ENCODE peak calls at places on chromosomes 5 and 9, in six cellular contexts. J is IMR-90, M is mesenchymal stem cell, R is H9, N is mesendoderm, Z is neuronal stem cell. S is an unnamed sample.
A peak's percentile ranks its signal among the peaks of the same experiment; 100 is the strongest.

GRCh38 chr5:1468247-1468612 is 23.0 kb upstream of the SLC6A3 start:
- DNase-seq in N (peak; percentile 61), R (peak; percentile 73), J (no peak), Z (no peak), M (no peak), S (peak; percentile 78)

GRCh38 chr9:121207371-121207940 is 5.8 kb upstream of the RAB14 start:
- DNase-seq in Z (no peak), M (no peak), R (no peak), J (no peak), N (no peak), S (no peak)

GRCh38 chr9:36158122-36158521 is 11.1 kb upstream of the CCIN start:
- DNase-seq in J (peak; percentile 33), R (no peak), Z (no peak), M (no peak), N (no peak), S (no peak)

GRCh38 chr5:17223375-17224185 is 6.1 kb downstream of the BASP1 start:
- DNase-seq in M (no peak), N (peak; percentile 72), R (no peak), Z (peak; percentile 55), J (no peak), S (no peak)

GRCh38 chr5:2702096-2702879 is 49.2 kb downstream of the IRX2 start:
- DNase-seq in Z (no peak), R (no peak), N (no peak), M (no peak), J (no peak), S (no peak)

GRCh38 chr5:72295539-72295938 is 24.5 kb downstream of the MRPS27 start:
- DNase-seq in R (no peak), N (no peak), M (no peak), Z (no peak), J (no peak), S (no peak)

GRCh38 chr5:16773990-16774389 is 157.2 kb upstream of the RETREG1 start:
- DNase-seq in Z (no peak), M (peak; percentile 74), R (no peak), N (peak; percentile 25), J (peak; percentile 31), S (no peak)

GRCh38 chr5:139385061-139385889 is 2.2 kb upstream of the SLC23A1 start:
- DNase-seq in R (no peak), M (peak; percentile 30), Z (no peak), N (no peak), J (no peak), S (no peak)

GRCh38 chr5:14008819-14009311 is 64.4 kb upstream of the DNAH5 start:
- DNase-seq in Z (no peak), J (peak; percentile 85), R (no peak), N (no peak), M (peak; percentile 81), S (no peak)

DNA sequence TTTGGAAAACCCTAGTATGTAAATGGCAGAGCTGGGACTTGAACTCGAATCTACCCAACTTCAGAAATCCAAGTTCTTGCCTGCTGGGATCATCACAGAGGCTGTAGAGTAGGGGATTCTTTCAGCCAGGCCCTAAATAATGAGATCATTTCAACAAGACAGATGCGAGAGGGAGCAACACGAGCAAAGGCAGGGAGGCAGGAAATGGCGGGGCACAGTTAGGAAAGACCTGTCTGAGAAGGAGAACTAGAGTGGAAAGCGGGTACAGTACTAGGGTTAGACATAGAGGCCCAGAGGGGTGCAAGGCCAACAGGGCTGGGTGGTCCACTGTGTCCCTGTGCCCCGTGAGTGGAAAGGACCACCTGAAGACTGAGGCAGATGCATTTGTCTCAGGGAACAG is 46.1 kb downstream of the MVB12B start:
- DNase-seq in Z (no peak), N (peak; percentile 60), J (no peak), M (no peak), R (no peak), S (no peak)
- H2AK5ac ChIP-seq in Z (no peak overlapping the region), N (no peak overlapping the region), J (peak overlapping the region; percentile 27), M (no peak overlapping the region), R (no peak overlapping the region), S (no peak overlapping the region)

GRCh38 chr9:124776952-124777645 is at the start of gene OLFML2A:
- DNase-seq in M (no peak), R (no peak), N (no peak), J (no peak), Z (no peak), S (no peak)
- H2AK5ac ChIP-seq in M (peak within 1 kb of the TSS; percentile 53), R (no peak within 1 kb of the TSS), N (no peak within 1 kb of the TSS), J (peak within 1 kb of the TSS; percentile 80), Z (peak within 1 kb of the TSS; percentile 20), S (no peak within 1 kb of the TSS)

GRCh38 chr9:112175796-112176315 is 759 bp upstream of the SUSD1 start:
- DNase-seq in R (no peak), J (no peak), Z (no peak), M (no peak), N (peak; percentile 72), S (no peak)
- H2AK5ac ChIP-seq in R (no peak overlapping the region), J (peak overlapping the region; percentile 76), Z (no peak overlapping the region), M (no peak overlapping the region), N (no peak overlapping the region), S (no peak overlapping the region)

DNA sequence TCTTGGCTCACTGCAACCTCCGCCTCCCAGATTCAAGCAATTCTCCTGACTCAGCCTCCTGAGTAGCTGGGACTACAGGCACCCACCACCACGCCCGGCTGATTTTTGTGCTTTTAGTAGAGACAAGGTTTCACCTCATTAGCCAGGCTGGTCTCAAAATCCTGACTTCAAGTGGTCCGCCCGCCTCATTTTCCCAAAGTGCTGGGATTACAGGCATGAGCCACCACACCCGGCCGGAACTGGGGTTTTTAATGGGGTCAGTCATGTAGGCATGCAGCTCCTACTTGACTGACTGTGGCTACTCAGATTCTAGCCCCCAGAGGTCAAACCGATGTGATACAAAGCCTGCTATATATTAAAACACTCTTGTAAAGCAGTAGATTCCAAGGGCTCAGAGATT is 631.7 kb downstream of the MAT2B start:
- DNase-seq in M (no peak), N (no peak), Z (no peak), R (no peak), J (no peak), S (no peak)
- H2AK5ac ChIP-seq in M (no peak overlapping the region), N (no peak overlapping the region), Z (no peak overlapping the region), R (no peak overlapping the region), J (no peak overlapping the region), S (no peak overlapping the region)

GRCh38 chr5:5295361-5295760 is 127.1 kb upstream of the ICE1 start:
- DNase-seq in R (no peak), N (no peak), J (no peak), Z (no peak), M (no peak), S (no peak)
- H2AK5ac ChIP-seq in R (no peak overlapping the region), N (no peak overlapping the region), J (no peak overlapping the region), Z (no peak overlapping the region), M (no peak overlapping the region), S (no peak overlapping the region)

GRCh38 chr5:178465228-178465860 is 124.8 kb downstream of the COL23A1 start:
- DNase-seq in M (no peak), Z (no peak), J (no peak), N (no peak), R (no peak), S (no peak)
- H2AK5ac ChIP-seq in M (no peak overlapping the region), Z (no peak overlapping the region), J (no peak overlapping the region), N (no peak overlapping the region), R (no peak overlapping the region), S (no peak overlapping the region)

DNA sequence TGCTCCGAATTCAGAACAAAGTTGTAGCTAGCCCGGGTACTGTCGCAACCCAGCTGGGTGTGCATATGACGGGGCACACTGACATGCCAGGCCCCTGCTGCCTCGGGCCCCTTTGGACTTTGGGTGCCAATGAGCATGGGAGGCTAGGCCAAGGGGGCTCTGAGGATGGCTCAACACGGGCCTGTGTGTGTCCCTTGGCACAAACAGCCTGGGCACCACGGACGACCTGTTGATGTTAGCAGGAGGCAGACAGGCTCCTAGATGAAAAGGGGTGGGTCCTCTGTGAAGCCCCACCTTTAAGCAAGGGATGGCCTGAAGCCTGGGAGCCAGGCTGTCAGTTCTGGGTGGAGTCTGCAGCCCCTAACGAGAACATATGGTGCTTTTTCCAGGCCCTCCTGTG is 1688.2 kb downstream of the EFNA5 start:
- DNase-seq in N (no peak), J (no peak), R (no peak), Z (no peak), M (no peak), S (no peak)
- H2AK5ac ChIP-seq in N (no peak overlapping the region), J (no peak overlapping the region), R (no peak overlapping the region), Z (peak overlapping the region; percentile 14), M (no peak overlapping the region), S (no peak overlapping the region)

S was measured in H1.